ENCODE peak calls at places on chromosomes 16 and 17, in nine cellular contexts. M, A, Z, N, O, F, V, D and J are unnamed samples.

GRCh38 chr17:69912819-69913218 is 162.2 kb upstream of the KCNJ16 start:
- DNase-seq in D (no peak), F (no peak), N (no peak), A (no peak), V (no peak), O (no peak), Z (no peak), M (no peak), J (no peak)

GRCh38 chr17:43581581-43581980 is 35.4 kb upstream of the ETV4 start:
- DNase-seq in M (no peak), V (no peak), N (peak), F (no peak), O (no peak), D (no peak), Z (peak), A (no peak), J (no peak)

GRCh38 chr17:66348605-66349165 is 46.3 kb downstream of the PRKCA start:
- DNase-seq in D (peak), F (peak), N (peak), V (peak), Z (no peak), A (no peak), M (no peak), O (peak), J (peak)

GRCh38 chr17:14701901-14702300 is 401.0 kb downstream of the HS3ST3B1 start:
- DNase-seq in D (no peak), A (no peak), O (no peak), Z (no peak), N (no peak), V (no peak), F (no peak), M (no peak), J (no peak)

GRCh38 chr17:4895121-4895520 is 4.2 kb upstream of the C17orf107 start:
- DNase-seq in A (no peak), M (peak), O (no peak), N (no peak), Z (no peak), V (no peak), D (no peak), F (no peak), J (no peak)

GRCh38 chr16:85206472-85207356 is 94.4 kb upstream of the CIBAR2 start:
- DNase-seq in A (no peak), M (peak), V (no peak), F (peak), O (peak), Z (no peak), D (peak), N (peak), J (no peak)

GRCh38 chr17:45752246-45752645 is 31.9 kb upstream of the CRHR1 start:
- DNase-seq in M (no peak), Z (no peak), F (no peak), N (no peak), D (no peak), O (no peak), V (no peak), A (no peak), J (no peak)

GRCh38 chr17:77164483-77165030 is 23.8 kb downstream of the SEC14L1 start:
- DNase-seq in M (no peak), O (no peak), D (no peak), F (no peak), Z (no peak), A (no peak), V (no peak), N (no peak), J (no peak)

GRCh38 chr16:67883146-67883871 is 1.4 kb upstream of the NRN1L start:
- DNase-seq in D (no peak), Z (no peak), M (no peak), O (no peak), A (peak), V (no peak), F (no peak), N (peak), J (no peak)

GRCh38 chr16:56262148-56262878 is 71.0 kb downstream of the GNAO1 start:
- DNase-seq in Z (no peak), N (peak), M (no peak), F (no peak), A (no peak), D (no peak), V (no peak), O (no peak), J (no peak)

GRCh38 chr16:72554935-72555334 is 383.0 kb upstream of the PMFBP1 start:
- DNase-seq in O (no peak), V (no peak), A (no peak), N (no peak), Z (no peak), D (no peak), M (no peak), F (no peak), J (no peak)

GRCh38 chr17:42329025-42329976 is 41.0 kb downstream of the STAT5A start:
- DNase-seq in O (no peak), V (peak), M (no peak), N (no peak), F (peak), A (no peak), Z (no peak), D (no peak), J (peak)

GRCh38 chr17:80101946-80102706 is 745 bp downstream of the GAA start:
- DNase-seq in V (no peak), A (no peak), O (no peak), N (no peak), F (no peak), D (no peak), Z (no peak), M (peak), J (no peak)

GRCh38 chr16:89827383-89828198 is 684 bp upstream of the SPIRE2 start:
- DNase-seq in O (peak), M (no peak), N (peak), A (no peak), Z (peak), V (peak), D (no peak), F (peak), J (peak)

GRCh38 chr16:88430185-88430523 is 22.9 kb upstream of the ZFPM1 start:
- DNase-seq in D (no peak), F (no peak), V (no peak), O (no peak), A (no peak), Z (no peak), M (no peak), N (no peak), J (no peak)

GRCh38 chr16:88432174-88432573 is 20.9 kb upstream of the ZFPM1 start:
- DNase-seq in Z (no peak), F (no peak), V (no peak), D (no peak), A (no peak), O (no peak), N (no peak), M (no peak), J (no peak)

GRCh38 chr16:88429387-88430184 is 23.5 kb upstream of the ZFPM1 start:
- DNase-seq in A (no peak), F (no peak), Z (no peak), D (no peak), V (no peak), O (no peak), N (no peak), M (no peak), J (no peak)

GRCh38 chr16:88431651-88432050 is 21.4 kb upstream of the ZFPM1 start:
- DNase-seq in D (no peak), O (no peak), A (no peak), F (no peak), M (no peak), V (no peak), N (no peak), Z (no peak), J (no peak)

GRCh38 chr16:88430524-88431446 is 22.3 kb upstream of the ZFPM1 start:
- DNase-seq in A (no peak), M (peak), V (no peak), Z (no peak), O (no peak), F (no peak), N (peak), D (no peak), J (no peak)
- TF ChIP-seq POLR2A in A (no peak), M (no peak), V (no peak), Z (no peak), O (no peak), F (peak), N (peak), D (no peak), J (no peak)

DNA sequence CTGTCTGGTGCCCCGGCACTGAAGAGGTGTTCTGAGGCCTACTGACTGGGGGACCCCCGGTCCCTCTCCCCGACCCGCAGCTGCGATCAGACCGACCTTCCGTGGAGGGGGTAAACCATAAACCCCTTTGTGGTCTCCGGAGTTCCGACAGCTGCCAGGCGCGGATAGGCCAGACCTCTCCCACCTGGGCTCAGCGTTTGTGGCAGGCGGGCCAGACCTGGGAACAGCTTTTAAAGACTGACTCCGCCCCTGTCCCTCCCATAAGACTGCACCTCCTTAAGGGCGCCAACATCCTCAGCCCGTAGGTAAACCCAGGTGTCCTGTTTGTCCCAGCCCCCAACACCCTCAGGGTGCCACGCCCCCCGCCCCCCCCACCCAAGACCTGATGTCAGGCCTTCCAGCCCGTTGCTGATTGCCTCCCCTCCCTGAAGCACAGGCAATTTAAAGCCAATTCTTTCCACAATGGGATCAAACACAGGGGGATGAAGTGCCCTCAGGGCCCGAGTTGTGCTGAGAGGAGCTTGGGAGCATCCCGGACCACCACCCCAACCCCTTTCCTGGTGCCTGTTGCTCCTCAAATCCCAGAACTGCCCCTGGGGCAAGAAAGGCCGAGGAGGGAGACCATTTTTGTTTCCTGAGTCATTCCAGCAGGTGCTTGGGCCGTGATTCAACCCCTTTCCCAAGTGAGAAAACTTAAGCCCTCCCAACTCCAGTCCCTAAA is at the start of gene SOX15:
- DNase-seq in N (no peak), Z (no peak), F (peak), D (no peak), V (no peak), O (no peak), A (no peak), M (no peak), J (peak)
- TF ChIP-seq POLR2A in N (no peak), Z (no peak), F (peak), D (no peak), V (no peak), O (no peak), A (no peak), M (no peak), J (no peak)

GRCh38 chr16:30535106-30535776 is 583 bp upstream of the ZNF747 start:
- DNase-seq in A (no peak), D (no peak), O (no peak), V (no peak), F (no peak), N (no peak), Z (no peak), M (no peak), J (no peak)
- TF ChIP-seq POLR2A in A (no peak), D (no peak), O (no peak), V (no peak), F (no peak), N (peak), Z (no peak), M (no peak), J (no peak)

GRCh38 chr16:75011634-75012307 is 12.9 kb downstream of the ZNRF1 start:
- DNase-seq in V (peak), D (peak), Z (no peak), O (no peak), A (no peak), M (no peak), F (no peak), N (no peak), J (no peak)
- TF ChIP-seq POLR2A in V (no peak), D (no peak), Z (no peak), O (no peak), A (no peak), M (no peak), F (no peak), N (no peak), J (no peak)